ENCODE peak calls at places on chromosomes 12 and 14, in eight cellular contexts. One of them, this sample, is unnamed. For H3K4me1, the result is how much of the 10 kb centered on the place peaks cover.

GRCh38 chr12:110809149-110809548 is 37.6 kb upstream of the CCDC63 start:
- DNase-seq in HCT116: no peak
- DNase-seq in suprapubic skin: no peak
- DNase-seq in PC-3: no peak
- DNase-seq in fibroblast of lung: no peak
- DNase-seq in left ventricle myocardium inferior: no peak
- DNase-seq in body of pancreas: no peak
- DNase-seq in GM23248: no peak
- DNase-seq in this sample: no peak

GRCh38 chr14:47227051-47227600 is 448.3 kb downstream of the MDGA2 start:
- DNase-seq in HCT116: no peak
- DNase-seq in suprapubic skin: no peak
- DNase-seq in fibroblast of lung: no peak
- DNase-seq in GM23248: no peak
- DNase-seq in body of pancreas: no peak
- DNase-seq in left ventricle myocardium inferior: no peak
- DNase-seq in PC-3: no peak
- DNase-seq in this sample: no peak

GRCh38 chr12:106907411-106907810 is 48.3 kb upstream of the TMEM263 start:
- DNase-seq in GM23248: no peak
- DNase-seq in fibroblast of lung: no peak
- DNase-seq in suprapubic skin: no peak
- DNase-seq in body of pancreas: no peak
- DNase-seq in HCT116: no peak
- DNase-seq in left ventricle myocardium inferior: no peak
- DNase-seq in PC-3: no peak
- DNase-seq in this sample: no peak

GRCh38 chr14:98218213-98218612 is 1053.8 kb downstream of the BCL11B start:
- DNase-seq in suprapubic skin: no peak
- DNase-seq in PC-3: no peak
- DNase-seq in fibroblast of lung: no peak
- DNase-seq in HCT116: no peak
- DNase-seq in body of pancreas: no peak
- DNase-seq in GM23248: no peak
- DNase-seq in left ventricle myocardium inferior: no peak
- DNase-seq in this sample: no peak

GRCh38 chr12:65867428-65867827 is 43.1 kb downstream of the HMGA2 start:
- DNase-seq in HCT116: no peak
- DNase-seq in fibroblast of lung: peak
- DNase-seq in left ventricle myocardium inferior: no peak
- DNase-seq in suprapubic skin: no peak
- DNase-seq in PC-3: peak
- DNase-seq in GM23248: peak
- DNase-seq in body of pancreas: no peak
- DNase-seq in this sample: no peak

GRCh38 chr14:42057176-42057575 is 450.5 kb downstream of the LRFN5 start:
- DNase-seq in fibroblast of lung: peak
- DNase-seq in suprapubic skin: no peak
- DNase-seq in left ventricle myocardium inferior: no peak
- DNase-seq in body of pancreas: no peak
- DNase-seq in HCT116: no peak
- DNase-seq in GM23248: peak
- DNase-seq in PC-3: no peak
- DNase-seq in this sample: no peak

GRCh38 chr14:67599698-67600561 is at the start of gene PIGH:
- DNase-seq in left ventricle myocardium inferior: peak
- DNase-seq in suprapubic skin: peak
- DNase-seq in fibroblast of lung: peak
- DNase-seq in GM23248: peak
- DNase-seq in HCT116: peak
- DNase-seq in PC-3: peak
- DNase-seq in body of pancreas: peak
- DNase-seq in this sample: peak

GRCh38 chr12:51941669-51942455 is 9.6 kb upstream of the ACVR1B start:
- DNase-seq in fibroblast of lung: no peak
- DNase-seq in HCT116: no peak
- DNase-seq in suprapubic skin: no peak
- DNase-seq in GM23248: no peak
- DNase-seq in PC-3: no peak
- DNase-seq in left ventricle myocardium inferior: no peak
- DNase-seq in body of pancreas: no peak
- DNase-seq in this sample: no peak

GRCh38 chr12:116009805-116010204 is 267.7 kb downstream of the MED13L start:
- DNase-seq in suprapubic skin: no peak
- DNase-seq in left ventricle myocardium inferior: no peak
- DNase-seq in GM23248: peak
- DNase-seq in HCT116: no peak
- DNase-seq in fibroblast of lung: no peak
- DNase-seq in body of pancreas: no peak
- DNase-seq in PC-3: peak
- DNase-seq in this sample: no peak

GRCh38 chr12:47775100-47775911 is 2.3 kb downstream of the SLC48A1 start:
- DNase-seq in PC-3: peak
- DNase-seq in HCT116: no peak
- DNase-seq in suprapubic skin: no peak
- DNase-seq in left ventricle myocardium inferior: no peak
- DNase-seq in GM23248: peak
- DNase-seq in fibroblast of lung: peak
- DNase-seq in body of pancreas: no peak
- DNase-seq in this sample: peak

GRCh38 chr12:68440068-68440581 is 108.0 kb upstream of the MDM1 start:
- DNase-seq in left ventricle myocardium inferior: no peak
- DNase-seq in fibroblast of lung: peak
- DNase-seq in HCT116: no peak
- DNase-seq in GM23248: peak
- DNase-seq in suprapubic skin: no peak
- DNase-seq in body of pancreas: no peak
- DNase-seq in PC-3: peak
- DNase-seq in this sample: no peak

GRCh38 chr12:72267974-72268373 is 4.2 kb upstream of the TRHDE start:
- DNase-seq in left ventricle myocardium inferior: no peak
- DNase-seq in HCT116: no peak
- DNase-seq in suprapubic skin: no peak
- DNase-seq in fibroblast of lung: peak
- DNase-seq in PC-3: peak
- DNase-seq in body of pancreas: no peak
- DNase-seq in GM23248: peak
- DNase-seq in this sample: no peak

GRCh38 chr14:52918486-52918885 is 32.4 kb downstream of the FERMT2 start:
- DNase-seq in GM23248: peak
- DNase-seq in PC-3: peak
- DNase-seq in suprapubic skin: no peak
- DNase-seq in HCT116: no peak
- DNase-seq in body of pancreas: no peak
- DNase-seq in left ventricle myocardium inferior: no peak
- DNase-seq in fibroblast of lung: peak
- DNase-seq in this sample: no peak

GRCh38 chr12:45988259-45988658 is 2.1 kb downstream of the SCAF11 start:
- DNase-seq in body of pancreas: no peak
- DNase-seq in left ventricle myocardium inferior: no peak
- DNase-seq in GM23248: peak
- DNase-seq in fibroblast of lung: peak
- DNase-seq in HCT116: no peak
- DNase-seq in PC-3: peak
- DNase-seq in suprapubic skin: no peak
- DNase-seq in this sample: no peak

GRCh38 chr12:110889361-110889760 is 31.0 kb downstream of the MYL2 start:
- DNase-seq in HCT116: no peak
- DNase-seq in GM23248: no peak
- DNase-seq in fibroblast of lung: no peak
- DNase-seq in suprapubic skin: no peak
- DNase-seq in body of pancreas: no peak
- DNase-seq in PC-3: no peak
- DNase-seq in left ventricle myocardium inferior: no peak
- DNase-seq in this sample: no peak

GRCh38 chr14:103509864-103510263 is 12.8 kb downstream of the CKB start:
- DNase-seq in left ventricle myocardium inferior: no peak
- DNase-seq in HCT116: no peak
- DNase-seq in PC-3: no peak
- DNase-seq in GM23248: no peak
- DNase-seq in body of pancreas: no peak
- DNase-seq in suprapubic skin: peak
- DNase-seq in fibroblast of lung: no peak
- DNase-seq in this sample: no peak

GRCh38 chr12:67456281-67456918 is 187.2 kb downstream of the CAND1 start:
- DNase-seq in HCT116: no peak
- DNase-seq in GM23248: peak
- DNase-seq in suprapubic skin: no peak
- DNase-seq in fibroblast of lung: peak
- DNase-seq in PC-3: peak
- DNase-seq in body of pancreas: peak
- DNase-seq in left ventricle myocardium inferior: no peak
- DNase-seq in this sample: no peak

GRCh38 chr12:131639270-131639940 is 71.5 kb upstream of the SFSWAP start:
- DNase-seq in PC-3: no peak
- DNase-seq in fibroblast of lung: no peak
- DNase-seq in suprapubic skin: no peak
- DNase-seq in body of pancreas: no peak
- DNase-seq in GM23248: no peak
- DNase-seq in HCT116: no peak
- DNase-seq in left ventricle myocardium inferior: no peak
- DNase-seq in this sample: no peak

GRCh38 chr12:65670775-65671174 is 153.5 kb upstream of the HMGA2 start:
- DNase-seq in PC-3: peak
- DNase-seq in body of pancreas: no peak
- DNase-seq in GM23248: peak
- DNase-seq in fibroblast of lung: no peak
- DNase-seq in HCT116: no peak
- DNase-seq in suprapubic skin: no peak
- DNase-seq in left ventricle myocardium inferior: no peak
- DNase-seq in this sample: no peak

DNA sequence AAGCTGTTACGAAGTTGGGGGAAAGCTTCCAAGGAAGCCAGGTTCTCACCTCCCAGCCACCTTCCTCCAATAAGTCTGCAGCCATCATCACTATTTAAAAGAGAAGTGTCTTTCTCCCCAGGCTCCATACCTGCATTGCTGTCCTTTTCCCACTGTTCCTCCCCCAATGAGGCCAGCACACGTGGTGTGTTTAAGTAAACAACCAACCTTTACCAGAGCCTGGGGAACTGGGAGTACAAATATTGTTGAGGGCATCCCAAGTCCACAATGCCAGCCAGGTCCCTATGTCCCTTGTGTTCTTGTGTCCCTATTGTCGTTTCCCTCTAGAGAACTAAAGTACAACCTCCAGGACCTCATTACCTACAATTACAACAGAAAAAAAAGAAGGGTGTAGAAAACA is 49.2 kb upstream of the PNMA1 start:
- DNase-seq in left ventricle myocardium inferior: no peak
- DNase-seq in PC-3: no peak
- DNase-seq in GM23248: no peak
- DNase-seq in fibroblast of lung: no peak
- DNase-seq in HCT116: no peak
- DNase-seq in body of pancreas: no peak
- DNase-seq in suprapubic skin: no peak
- DNase-seq in this sample: peak
- H3K27ac ChIP-seq in left ventricle myocardium inferior: peak
- H3K27ac ChIP-seq in PC-3: no peak
- H3K27ac ChIP-seq in GM23248: no peak
- H3K27ac ChIP-seq in fibroblast of lung: no peak
- H3K27ac ChIP-seq in HCT116: no peak
- H3K27ac ChIP-seq in body of pancreas: peak
- H3K27ac ChIP-seq in suprapubic skin: peak
- H3K27ac ChIP-seq in this sample: peak

GRCh38 chr14:65228436-65228835 is 126.1 kb upstream of the MAX start:
- DNase-seq in left ventricle myocardium inferior: no peak
- DNase-seq in HCT116: no peak
- DNase-seq in suprapubic skin: no peak
- DNase-seq in body of pancreas: no peak
- DNase-seq in GM23248: no peak
- DNase-seq in fibroblast of lung: no peak
- DNase-seq in PC-3: no peak
- DNase-seq in this sample: no peak
- H3K4me1 ChIP-seq in left ventricle myocardium inferior: under half
- H3K4me1 ChIP-seq in HCT116: under half
- H3K4me1 ChIP-seq in suprapubic skin: under half
- H3K4me1 ChIP-seq in body of pancreas: half or more
- H3K4me1 ChIP-seq in GM23248: under half
- H3K4me1 ChIP-seq in fibroblast of lung: under half
- H3K4me1 ChIP-seq in PC-3: under half
- H3K4me1 ChIP-seq in this sample: half or more

DNA sequence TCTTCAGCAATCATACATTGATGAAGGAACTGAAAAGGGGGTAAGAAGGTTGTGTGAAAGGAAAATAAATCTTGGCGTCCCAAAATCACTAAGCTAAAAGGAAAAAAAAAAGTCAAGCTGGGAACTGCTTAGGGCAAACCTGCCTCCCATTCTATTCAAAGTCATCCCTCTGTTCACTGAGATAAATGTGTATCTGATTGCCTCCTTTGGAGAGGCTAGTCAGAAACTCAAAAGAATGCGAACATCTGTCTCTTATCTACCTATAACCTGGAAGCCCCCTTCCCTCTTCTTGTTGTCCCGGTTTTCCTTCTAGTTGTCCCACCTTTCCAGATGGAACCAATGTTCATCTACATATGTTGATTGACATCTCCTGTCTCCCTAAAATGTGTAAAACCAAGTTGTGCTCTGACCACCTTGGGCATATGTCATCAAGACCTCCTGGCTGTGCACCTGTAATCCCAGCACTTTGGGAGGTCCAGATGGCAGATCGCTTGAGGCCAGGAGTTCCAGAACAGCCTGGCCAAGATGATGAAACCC is 53.1 kb downstream of the RESF1 start:
- DNase-seq in suprapubic skin: no peak
- DNase-seq in fibroblast of lung: no peak
- DNase-seq in body of pancreas: no peak
- DNase-seq in HCT116: no peak
- DNase-seq in left ventricle myocardium inferior: no peak
- DNase-seq in PC-3: no peak
- DNase-seq in GM23248: no peak
- DNase-seq in this sample: no peak
- H3K27ac ChIP-seq in suprapubic skin: no peak
- H3K27ac ChIP-seq in fibroblast of lung: no peak
- H3K27ac ChIP-seq in body of pancreas: no peak
- H3K27ac ChIP-seq in HCT116: no peak
- H3K27ac ChIP-seq in left ventricle myocardium inferior: no peak
- H3K27ac ChIP-seq in PC-3: no peak
- H3K27ac ChIP-seq in GM23248: no peak
- H3K27ac ChIP-seq in this sample: no peak

GRCh38 chr14:106733771-106734170 is 1207.4 kb downstream of the TMEM121 start:
- DNase-seq in body of pancreas: no peak
- DNase-seq in left ventricle myocardium inferior: no peak
- DNase-seq in fibroblast of lung: no peak
- DNase-seq in HCT116: no peak
- DNase-seq in GM23248: no peak
- DNase-seq in suprapubic skin: no peak
- DNase-seq in PC-3: no peak
- DNase-seq in this sample: no peak

GRCh38 chr14:106737025-106737424 is 1210.6 kb downstream of the TMEM121 start:
- DNase-seq in suprapubic skin: no peak
- DNase-seq in left ventricle myocardium inferior: no peak
- DNase-seq in body of pancreas: no peak
- DNase-seq in PC-3: no peak
- DNase-seq in HCT116: no peak
- DNase-seq in GM23248: no peak
- DNase-seq in fibroblast of lung: no peak
- DNase-seq in this sample: no peak

DNA sequence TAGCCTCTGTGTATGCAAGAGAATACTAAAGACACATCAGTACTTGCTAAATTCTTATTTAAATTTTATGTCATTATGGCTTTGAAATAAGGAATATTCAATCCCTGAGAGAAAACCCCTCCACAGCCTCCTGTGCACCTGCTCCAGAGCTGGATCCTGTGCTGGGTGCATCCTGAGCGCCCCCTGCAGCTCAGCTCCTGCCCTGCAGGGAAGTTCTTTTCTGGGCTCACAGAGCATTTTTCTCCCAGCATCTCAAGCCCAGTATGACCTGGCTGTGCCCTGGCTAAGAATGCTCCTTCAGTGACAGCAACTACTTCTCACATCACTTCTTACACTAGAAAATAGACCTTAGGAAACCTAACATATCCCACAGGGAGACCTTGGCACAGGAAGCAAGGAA is 1211.7 kb downstream of the TMEM121 start:
- DNase-seq in left ventricle myocardium inferior: no peak
- DNase-seq in body of pancreas: no peak
- DNase-seq in suprapubic skin: no peak
- DNase-seq in GM23248: no peak
- DNase-seq in fibroblast of lung: no peak
- DNase-seq in HCT116: no peak
- DNase-seq in PC-3: no peak
- DNase-seq in this sample: no peak
- H3K4me1 ChIP-seq in left ventricle myocardium inferior: under half
- H3K4me1 ChIP-seq in body of pancreas: under half
- H3K4me1 ChIP-seq in suprapubic skin: under half
- H3K4me1 ChIP-seq in GM23248: under half
- H3K4me1 ChIP-seq in fibroblast of lung: under half
- H3K4me1 ChIP-seq in HCT116: under half
- H3K4me1 ChIP-seq in PC-3: under half
- H3K4me1 ChIP-seq in this sample: under half